ENCODE peak calls at places on chromosomes 13 and 19, in four cellular contexts. X, Y, B and E are unnamed samples.

GRCh38 chr19:2278504-2279158 is 3.3 kb downstream of the PEAK3 start:
- DNase-seq in X (no peak), Y (no peak), B (no peak), E (no peak)

GRCh38 chr19:22882797-22883196 is 50.7 kb downstream of the ZNF723 start:
- DNase-seq in X (no peak), Y (no peak), B (no peak), E (no peak)

GRCh38 chr13:97328222-97328790 is 105.7 kb upstream of the RAP2A start:
- DNase-seq in X (no peak), Y (peak), B (no peak), E (no peak)

GRCh38 chr19:54133312-54133956 is 4.1 kb upstream of the CNOT3 start:
- DNase-seq in X (no peak), Y (peak), B (no peak), E (no peak)

GRCh38 chr13:19910336-19911072 is 47.1 kb upstream of the ZMYM5 start:
- DNase-seq in X (no peak), Y (no peak), B (no peak), E (no peak)

GRCh38 chr19:7658219-7658686 is 10.6 kb upstream of the RETN start:
- DNase-seq in X (peak), Y (no peak), B (no peak), E (peak)

GRCh38 chr19:37251308-37252229 is 33.6 kb downstream of the ZNF383 start:
- DNase-seq in X (peak), Y (no peak), B (peak), E (peak)

GRCh38 chr19:51807925-51808324 is 13.0 kb downstream of the FPR3 start:
- DNase-seq in X (no peak), Y (no peak), B (no peak), E (no peak)

GRCh38 chr13:101985321-101985720 is 416.5 kb downstream of the FGF14 start:
- DNase-seq in X (no peak), Y (no peak), B (no peak), E (no peak)

GRCh38 chr19:35389192-35389861 is 18.5 kb downstream of the GPR42 start:
- DNase-seq in X (no peak), Y (no peak), B (peak), E (no peak)

GRCh38 chr19:36049080-36049698 is 4.9 kb downstream of the THAP8 start:
- DNase-seq in X (no peak), Y (no peak), B (no peak), E (no peak)

GRCh38 chr13:113491418-113491883 is 940 bp upstream of the DCUN1D2 start:
- DNase-seq in X (no peak), Y (no peak), B (peak), E (no peak)

GRCh38 chr13:112443191-112444000 is 67.2 kb downstream of the SPACA7 start:
- DNase-seq in X (no peak), Y (no peak), B (peak), E (peak)

GRCh38 chr19:54172764-54173699 is at the start of gene TMC4:
- DNase-seq in X (no peak), Y (no peak), B (peak), E (no peak)

DNA sequence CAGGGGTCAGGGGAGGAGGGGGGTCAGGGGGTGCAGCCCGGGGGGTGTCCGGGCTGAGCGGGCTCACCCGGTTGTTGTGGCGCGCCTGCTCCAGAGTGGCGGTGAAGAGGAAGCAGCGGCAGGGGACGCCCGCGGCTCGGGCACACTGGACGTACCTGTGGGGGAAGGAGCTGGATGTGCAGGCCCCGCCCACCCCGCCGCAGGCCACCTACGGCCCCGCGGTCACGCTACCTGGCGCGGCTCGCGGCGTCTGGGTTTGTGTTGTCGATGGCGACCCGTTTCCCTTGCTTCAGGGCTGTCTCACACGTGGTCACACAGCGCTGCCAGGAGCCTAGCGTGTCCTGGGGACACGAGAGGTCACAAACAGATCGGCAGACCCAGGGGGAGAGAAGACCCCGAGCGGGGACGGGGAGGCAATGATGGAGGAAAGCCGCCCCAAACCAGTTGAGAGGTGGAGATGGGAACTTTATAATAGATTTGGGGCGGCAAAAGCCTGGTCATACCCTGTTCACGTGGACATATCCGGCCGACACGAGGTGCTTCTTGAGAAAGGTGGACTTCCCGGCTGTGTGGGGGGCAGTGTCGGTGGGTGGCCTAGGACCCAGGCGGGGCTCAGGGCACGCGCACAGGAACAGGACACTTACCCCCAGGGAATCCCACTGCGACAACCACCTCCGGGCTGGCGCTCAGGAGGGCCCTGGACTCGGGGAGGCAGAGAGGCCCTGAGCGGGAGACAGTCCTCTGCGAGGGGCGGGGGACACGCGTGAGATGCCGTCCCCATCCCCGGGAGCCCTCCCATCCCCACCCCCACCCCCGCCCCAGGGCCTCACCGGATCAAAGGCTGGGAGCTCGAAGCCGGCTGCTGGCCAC is 5.6 kb downstream of the PNKP start:
- DNase-seq in X (no peak), Y (no peak), B (no peak), E (no peak)
- TF ChIP-seq POLR2A in X (no peak), Y (no peak), B (no peak), E (no peak)

GRCh38 chr19:12364391-12365093 is 941 bp downstream of the ZNF442 start:
- DNase-seq in X (no peak), Y (no peak), B (peak), E (no peak)

GRCh38 chr19:12365372-12366162 is at the start of gene ZNF442:
- DNase-seq in X (peak), Y (peak), B (peak), E (peak)

GRCh38 chr19:12365094-12365371 is 450 bp downstream of the ZNF442 start:
- DNase-seq in X (no peak), Y (no peak), B (no peak), E (no peak)
- TF ChIP-seq TAF1 in X (no peak), Y (no peak), B (no peak), E (no peak)

GRCh38 chr19:49676690-49677231 is 310 bp upstream of the PRMT1 start:
- DNase-seq in X (peak), Y (peak), B (peak), E (peak)

GRCh38 chr19:49678970-49679831 is 2.1 kb downstream of the PRMT1 start:
- DNase-seq in X (no peak), Y (no peak), B (no peak), E (no peak)

GRCh38 chr19:49679832-49680472 is 2.9 kb downstream of the PRMT1 start:
- DNase-seq in X (no peak), Y (no peak), B (no peak), E (no peak)

GRCh38 chr19:49677232-49677881 is at the start of gene PRMT1:
- DNase-seq in X (no peak), Y (no peak), B (peak), E (no peak)

GRCh38 chr19:49677901-49678674 is 1.0 kb downstream of the PRMT1 start:
- DNase-seq in X (no peak), Y (peak), B (peak), E (no peak)
- TF ChIP-seq POLR2A in X (no peak), Y (no peak), B (no peak), E (no peak)

GRCh38 chr13:84192125-84192524 is 309.9 kb upstream of the SLITRK1 start:
- DNase-seq in X (no peak), Y (no peak), B (no peak), E (no peak)
- TF ChIP-seq TAF1 in X (no peak), Y (no peak), B (no peak), E (no peak)

GRCh38 chr19:20776083-20777076 is at the start of gene ZNF66:
- DNase-seq in X (peak), Y (peak), B (peak), E (peak)
- TF ChIP-seq POLR2A in X (peak), Y (peak), B (peak), E (peak)

GRCh38 chr13:24680258-24680920 is at the start of gene ATP12A:
- DNase-seq in X (peak), Y (no peak), B (no peak), E (peak)
- TF ChIP-seq TAF1 in X (no peak), Y (peak), B (no peak), E (no peak)

DNA sequence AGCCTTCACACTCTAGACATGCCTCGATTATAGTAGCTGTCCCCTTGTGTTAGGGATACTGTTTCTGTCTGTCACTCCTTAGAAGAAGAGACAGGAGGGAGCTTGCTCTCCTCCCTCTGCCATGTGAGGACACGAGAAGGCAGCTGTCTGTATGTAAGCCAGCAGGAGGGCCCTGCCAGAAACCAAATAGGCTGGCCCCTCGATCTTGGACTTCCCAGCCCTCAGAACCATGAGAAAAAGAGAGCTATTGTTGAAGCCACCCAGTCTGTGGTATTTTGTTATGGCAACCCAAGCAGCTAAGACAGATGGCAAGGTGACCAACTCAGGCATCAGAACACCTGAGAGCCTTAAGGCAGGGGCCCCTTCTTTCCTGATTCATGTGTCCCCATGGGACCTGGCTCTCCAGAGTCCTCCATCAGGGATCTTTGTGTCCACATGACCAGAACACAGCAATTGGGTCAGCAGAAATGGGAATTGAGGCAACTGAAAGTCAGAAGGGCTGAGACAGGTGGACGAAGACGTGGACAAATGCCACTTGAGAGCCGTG is 65.6 kb upstream of the NPAS1 start:
- DNase-seq in X (no peak), Y (no peak), B (no peak), E (no peak)
- TF ChIP-seq POLR2A in X (no peak), Y (no peak), B (no peak), E (no peak)

DNA sequence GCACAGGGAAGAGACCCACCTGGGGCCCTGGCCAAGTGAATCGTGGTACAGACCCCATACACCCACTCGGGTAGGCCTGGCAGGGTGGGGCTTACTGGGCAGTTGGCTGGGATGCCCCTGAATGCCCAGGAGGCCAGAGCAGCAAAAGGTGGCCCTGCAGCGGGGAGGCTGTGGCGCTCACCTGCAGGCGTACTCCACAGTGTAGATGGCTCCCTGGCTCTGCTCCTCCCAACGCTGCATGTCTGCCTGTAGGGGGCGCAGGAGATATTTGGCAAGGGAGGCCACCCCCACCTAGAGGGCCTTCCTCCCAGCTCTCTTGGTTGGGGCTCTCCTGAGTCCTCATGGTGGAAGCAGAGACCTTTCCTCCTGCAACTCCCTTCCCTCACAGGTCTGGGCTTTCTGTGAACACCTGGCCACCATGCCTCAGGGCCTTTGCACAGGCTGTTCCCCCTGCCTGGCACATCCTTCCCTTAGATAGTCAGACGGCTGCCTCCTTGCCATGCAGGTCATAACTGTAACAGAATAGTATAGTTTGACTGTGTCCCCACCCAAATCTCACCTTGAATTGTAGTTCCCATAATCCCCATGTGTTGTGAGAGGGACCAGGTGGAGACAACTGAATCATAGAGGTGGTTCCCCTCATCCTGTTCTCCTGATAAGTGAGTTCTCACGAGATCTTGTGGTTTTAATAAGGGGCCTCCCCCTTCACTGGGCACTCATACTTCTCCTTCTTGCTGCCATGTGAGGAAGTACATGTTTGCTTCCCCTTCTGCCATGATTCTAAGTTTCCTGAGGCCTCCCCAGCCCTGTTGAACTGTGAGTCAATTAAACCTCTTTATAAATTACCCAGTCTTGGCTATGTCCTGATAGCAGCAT is 5.9 kb downstream of the BORCS8 start:
- DNase-seq in X (peak), Y (peak), B (peak), E (no peak)
- TF ChIP-seq TAF1 in X (no peak), Y (no peak), B (no peak), E (no peak)

GRCh38 chr19:45419396-45419795 is 4.3 kb downstream of the ERCC1 start:
- DNase-seq in X (peak), Y (no peak), B (no peak), E (peak)
- TF ChIP-seq POLR2A in X (no peak), Y (no peak), B (no peak), E (peak)

GRCh38 chr19:31307270-31307669 is 42.0 kb downstream of the TSHZ3 start:
- DNase-seq in X (no peak), Y (no peak), B (no peak), E (no peak)

GRCh38 chr19:31312004-31312403 is 37.2 kb downstream of the TSHZ3 start:
- DNase-seq in X (no peak), Y (no peak), B (no peak), E (no peak)

GRCh38 chr19:31304877-31305312 is 44.3 kb downstream of the TSHZ3 start:
- DNase-seq in X (no peak), Y (no peak), B (no peak), E (no peak)

GRCh38 chr19:31306006-31306753 is 43.1 kb downstream of the TSHZ3 start:
- DNase-seq in X (no peak), Y (no peak), B (no peak), E (no peak)

GRCh38 chr19:31308781-31309180 is 40.5 kb downstream of the TSHZ3 start:
- DNase-seq in X (no peak), Y (no peak), B (no peak), E (no peak)
- TF ChIP-seq TAF1 in X (no peak), Y (no peak), B (no peak), E (no peak)